ENCODE peak calls at places on chromosomes 5 and 9, in ten cellular contexts. R is fibroblast of lung; O is GM13977; C is bronchial epithelial cell; M is choroid plexus epithelial cell; P is GM10248; K is GM20000; U is CD4-positive, alpha-beta T cell; L is psoas muscle; F is heart left ventricle. I is an unnamed sample.

GRCh38 chr5:74595143-74595915 is 45.2 kb downstream of the ENC1 start:
- DNase-seq in K (no peak), F (no peak), O (no peak), L (no peak), U (no peak), C (peak), P (no peak), M (peak), R (peak), I (no peak)

GRCh38 chr9:98491778-98492177 is 217.0 kb downstream of the GABBR2 start:
- DNase-seq in F (no peak), K (no peak), M (peak), C (peak), O (no peak), R (peak), U (no peak), L (no peak), P (no peak), I (no peak)

GRCh38 chr9:97237311-97237786 is 70.1 kb upstream of the CCDC180 start:
- DNase-seq in F (no peak), M (peak), P (no peak), O (no peak), K (no peak), L (peak), U (no peak), R (no peak), C (no peak), I (no peak)

GRCh38 chr5:132949151-132949550 is 14.3 kb downstream of the AFF4 start:
- DNase-seq in O (no peak), L (no peak), K (no peak), F (no peak), U (no peak), C (no peak), P (no peak), M (no peak), R (no peak), I (no peak)

GRCh38 chr5:177225798-177226197 is 77.7 kb downstream of the RAB24 start:
- DNase-seq in R (no peak), U (no peak), K (no peak), F (no peak), O (no peak), P (no peak), M (no peak), L (no peak), C (no peak), I (no peak)

GRCh38 chr5:133801955-133802751 is 166.3 kb downstream of the C5orf15 start:
- DNase-seq in L (peak), K (no peak), P (no peak), O (no peak), R (peak), U (no peak), M (peak), F (peak), C (no peak), I (no peak)

GRCh38 chr9:116260531-116260930 is 106.9 kb downstream of the PAPPA start:
- DNase-seq in R (no peak), P (no peak), K (no peak), M (no peak), L (no peak), O (no peak), C (no peak), U (no peak), F (no peak), I (no peak)

GRCh38 chr5:111820072-111820471 is 63.1 kb upstream of the NREP start:
- DNase-seq in O (no peak), K (no peak), U (no peak), M (peak), C (no peak), F (no peak), P (no peak), R (no peak), L (no peak), I (no peak)

GRCh38 chr5:133453825-133454224 is 158.5 kb downstream of the FSTL4 start:
- DNase-seq in O (no peak), F (no peak), R (no peak), C (no peak), P (no peak), K (no peak), M (no peak), L (no peak), U (no peak), I (no peak)

GRCh38 chr5:88760512-88760911 is 122.5 kb downstream of the MEF2C start:
- DNase-seq in U (no peak), P (no peak), K (no peak), M (peak), L (no peak), F (no peak), C (no peak), R (no peak), O (no peak), I (no peak)

GRCh38 chr5:180111273-180111695 is 39.7 kb upstream of the RNF130 start:
- DNase-seq in R (no peak), L (peak), M (no peak), O (no peak), C (no peak), K (no peak), P (peak), F (peak), U (no peak), I (no peak)

GRCh38 chr9:110742741-110743371 is 74.3 kb downstream of the MUSK start:
- DNase-seq in R (peak), P (no peak), F (no peak), M (peak), C (peak), L (no peak), U (no peak), O (no peak), K (no peak), I (no peak)

GRCh38 chr5:43191740-43192557 is at the start of gene NIM1K:
- DNase-seq in P (peak), R (peak), O (peak), L (peak), F (peak), K (peak), U (peak), C (no peak), M (peak), I (no peak)

DNA sequence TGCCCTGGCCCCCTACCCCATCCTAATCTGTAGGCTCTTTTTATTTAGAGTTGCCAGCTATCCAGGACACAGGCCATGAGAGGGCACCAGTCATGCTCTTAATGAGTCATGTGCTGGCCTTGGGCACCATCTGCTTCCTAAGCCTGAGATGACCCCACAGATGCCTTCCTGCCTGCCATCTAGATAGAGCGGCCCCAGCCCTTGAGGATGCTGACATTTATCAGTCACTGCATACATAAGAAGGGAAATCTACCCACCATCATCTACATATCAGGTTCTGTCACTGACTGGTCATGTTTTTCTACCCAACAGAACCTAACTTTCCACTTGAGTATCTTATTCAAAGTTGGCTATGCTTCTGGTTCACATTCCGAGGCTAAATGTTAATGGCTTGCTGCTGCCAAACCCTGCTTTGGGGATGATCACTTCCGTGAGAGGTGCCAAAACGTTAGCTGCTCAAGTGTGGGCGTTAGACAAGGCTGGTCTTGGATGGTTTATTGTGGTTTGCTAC is 49.9 kb upstream of the TTC23L start:
- DNase-seq in R (peak), C (peak), M (peak), F (no peak), K (no peak), P (no peak), L (no peak), U (no peak), O (no peak), I (no peak)
- TF ChIP-seq CTCF in R (no peak), C (no peak), M (no peak), F (no peak), K (no peak), P (no peak), L (no peak), U (no peak), O (no peak), I (no peak)

DNA sequence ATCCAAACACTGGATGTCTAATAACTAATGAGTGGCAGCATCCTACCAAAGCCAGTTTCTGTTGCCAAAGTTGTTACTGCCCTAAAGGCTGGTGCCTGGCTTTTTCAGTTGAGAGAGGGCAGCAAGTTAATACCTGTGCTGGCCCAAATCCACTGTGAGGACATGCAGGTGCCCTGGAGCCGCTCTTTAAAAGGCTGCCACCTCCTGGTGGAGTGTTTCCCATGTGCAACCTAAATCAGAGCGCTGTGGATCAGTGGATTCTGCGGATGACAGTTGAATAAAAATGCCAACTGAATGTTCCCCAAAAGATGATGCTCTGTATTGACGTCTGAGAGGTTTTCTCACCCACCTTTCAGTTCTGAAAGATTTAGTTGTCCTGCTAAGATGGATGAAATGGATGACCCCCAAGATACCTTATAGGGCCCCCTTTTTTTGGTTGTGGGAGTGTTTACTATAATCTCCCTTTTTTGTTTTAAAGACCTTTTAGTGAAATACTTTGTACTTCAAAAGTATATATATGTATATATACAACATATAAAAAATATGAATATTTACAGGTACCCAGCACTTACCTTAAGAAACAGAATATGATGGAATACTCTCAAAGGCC is 146.4 kb downstream of the EGFLAM start:
- DNase-seq in F (no peak), R (no peak), M (no peak), P (no peak), O (no peak), K (no peak), U (no peak), C (peak), L (no peak), I (no peak)
- TF ChIP-seq CTCF in F (peak), R (no peak), M (peak), P (no peak), O (peak), K (no peak), U (no peak), C (peak), L (no peak), I (no peak)

GRCh38 chr9:22308177-22308576 is 138.4 kb upstream of the DMRTA1 start:
- DNase-seq in K (no peak), C (no peak), L (no peak), F (no peak), U (no peak), P (no peak), M (peak), O (no peak), R (no peak), I (no peak)
- TF ChIP-seq CTCF in K (no peak), C (no peak), L (no peak), F (no peak), U (no peak), P (no peak), M (peak), O (no peak), R (no peak), I (no peak)

DNA sequence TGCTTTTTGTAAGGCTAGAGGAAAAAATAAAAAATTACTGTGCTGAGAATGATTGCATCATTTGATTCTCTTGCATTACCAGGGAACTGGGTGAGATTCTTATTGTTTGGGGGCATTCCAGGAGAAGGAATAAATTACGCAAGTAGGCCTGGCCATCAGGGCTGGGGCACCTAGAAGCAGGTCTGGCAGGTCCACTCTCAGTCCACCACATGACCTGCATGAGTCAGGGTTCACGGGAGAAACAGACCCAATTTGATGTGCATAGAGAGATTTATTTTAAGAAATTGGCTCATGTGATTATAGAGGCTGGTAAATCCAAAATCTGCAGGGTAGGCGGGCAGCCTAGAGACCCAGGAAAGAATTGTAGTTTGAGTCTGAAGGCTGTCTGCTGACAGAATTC is 59.6 kb downstream of the ZNF622 start:
- DNase-seq in F (no peak), U (no peak), R (no peak), C (no peak), L (no peak), M (no peak), P (no peak), K (no peak), O (no peak), I (no peak)
- TF ChIP-seq CTCF in F (no peak), U (no peak), R (no peak), C (no peak), L (no peak), M (no peak), P (no peak), K (no peak), O (no peak), I (no peak)

GRCh38 chr9:137294684-137295312 is 7.3 kb downstream of the NRARP start:
- DNase-seq in M (peak), U (no peak), R (peak), O (peak), L (no peak), K (no peak), C (no peak), P (no peak), F (peak), I (no peak)
- TF ChIP-seq CTCF in M (peak), U (no peak), R (peak), O (peak), L (peak), K (no peak), C (peak), P (peak), F (peak), I (peak)

GRCh38 chr9:69602768-69603167 is 69.4 kb downstream of the APBA1 start:
- DNase-seq in M (no peak), O (no peak), C (no peak), K (no peak), R (no peak), U (no peak), F (no peak), L (no peak), P (no peak), I (no peak)

GRCh38 chr9:69601698-69602097 is 70.5 kb downstream of the APBA1 start:
- DNase-seq in R (no peak), P (no peak), C (no peak), K (no peak), L (no peak), O (no peak), F (no peak), U (no peak), M (no peak), I (no peak)

GRCh38 chr9:69599232-69599971 is 72.8 kb downstream of the APBA1 start:
- DNase-seq in L (no peak), U (no peak), K (no peak), M (no peak), O (no peak), C (peak), P (no peak), R (peak), F (no peak), I (no peak)

GRCh38 chr9:69603656-69604055 is 68.5 kb downstream of the APBA1 start:
- DNase-seq in C (no peak), M (no peak), P (no peak), R (no peak), K (no peak), U (no peak), O (no peak), F (no peak), L (no peak), I (no peak)

DNA sequence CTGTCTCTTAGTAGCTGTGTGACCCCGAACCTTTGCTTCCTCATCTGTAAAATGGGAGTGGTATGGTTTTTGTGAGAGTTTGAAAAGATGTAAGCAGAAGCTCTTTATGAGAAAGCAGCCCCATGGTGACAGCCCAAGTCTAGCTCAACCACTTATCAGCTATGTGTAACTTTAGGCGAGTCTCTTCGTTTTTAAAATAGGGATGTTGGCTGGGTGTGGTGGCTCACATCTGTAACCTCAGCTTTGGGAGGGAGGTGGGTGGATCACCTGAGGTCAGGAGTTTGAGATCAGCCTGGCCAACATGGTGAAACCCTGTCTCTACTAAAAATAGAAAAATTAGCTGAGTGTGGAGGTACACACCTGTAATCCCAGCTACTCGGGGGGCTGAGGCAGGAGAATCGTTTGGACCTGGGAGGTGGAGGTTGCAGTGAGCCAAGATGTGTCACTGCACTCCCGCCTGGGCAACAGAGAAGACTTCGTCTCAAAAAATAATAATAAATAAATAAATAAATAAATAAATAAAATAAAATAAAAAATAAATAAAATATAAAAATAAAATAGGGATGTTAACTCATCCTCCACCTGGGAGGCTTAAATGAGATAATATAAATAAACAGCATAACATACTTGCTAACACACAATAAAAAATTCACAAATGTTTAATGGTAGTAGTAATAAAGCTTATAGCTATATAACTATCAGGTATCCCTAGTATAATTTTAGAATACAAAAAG is 71.7 kb downstream of the APBA1 start:
- DNase-seq in U (no peak), M (no peak), C (no peak), R (no peak), O (no peak), K (no peak), L (no peak), F (no peak), P (no peak), I (no peak)
- TF ChIP-seq CTCF in U (no peak), M (no peak), C (no peak), R (no peak), O (no peak), K (no peak), L (no peak), F (no peak), P (no peak), I (no peak)

GRCh38 chr9:124009835-124010226 is 1.7 kb upstream of the LHX2 start:
- DNase-seq in K (no peak), O (no peak), M (no peak), C (no peak), F (no peak), L (no peak), U (no peak), R (no peak), P (no peak), I (no peak)

GRCh38 chr9:124012368-124013262 is 1.0 kb downstream of the LHX2 start:
- DNase-seq in O (peak), P (no peak), F (no peak), C (no peak), R (no peak), K (peak), L (no peak), U (no peak), M (no peak), I (no peak)

GRCh38 chr9:124010665-124011321 is 775 bp upstream of the LHX2 start:
- DNase-seq in R (peak), L (no peak), F (no peak), K (no peak), C (no peak), M (no peak), O (peak), U (no peak), P (no peak), I (no peak)

GRCh38 chr9:124010303-124010664 is 1.3 kb upstream of the LHX2 start:
- DNase-seq in F (no peak), M (no peak), P (no peak), C (no peak), R (no peak), K (no peak), L (no peak), U (no peak), O (no peak), I (no peak)

DNA sequence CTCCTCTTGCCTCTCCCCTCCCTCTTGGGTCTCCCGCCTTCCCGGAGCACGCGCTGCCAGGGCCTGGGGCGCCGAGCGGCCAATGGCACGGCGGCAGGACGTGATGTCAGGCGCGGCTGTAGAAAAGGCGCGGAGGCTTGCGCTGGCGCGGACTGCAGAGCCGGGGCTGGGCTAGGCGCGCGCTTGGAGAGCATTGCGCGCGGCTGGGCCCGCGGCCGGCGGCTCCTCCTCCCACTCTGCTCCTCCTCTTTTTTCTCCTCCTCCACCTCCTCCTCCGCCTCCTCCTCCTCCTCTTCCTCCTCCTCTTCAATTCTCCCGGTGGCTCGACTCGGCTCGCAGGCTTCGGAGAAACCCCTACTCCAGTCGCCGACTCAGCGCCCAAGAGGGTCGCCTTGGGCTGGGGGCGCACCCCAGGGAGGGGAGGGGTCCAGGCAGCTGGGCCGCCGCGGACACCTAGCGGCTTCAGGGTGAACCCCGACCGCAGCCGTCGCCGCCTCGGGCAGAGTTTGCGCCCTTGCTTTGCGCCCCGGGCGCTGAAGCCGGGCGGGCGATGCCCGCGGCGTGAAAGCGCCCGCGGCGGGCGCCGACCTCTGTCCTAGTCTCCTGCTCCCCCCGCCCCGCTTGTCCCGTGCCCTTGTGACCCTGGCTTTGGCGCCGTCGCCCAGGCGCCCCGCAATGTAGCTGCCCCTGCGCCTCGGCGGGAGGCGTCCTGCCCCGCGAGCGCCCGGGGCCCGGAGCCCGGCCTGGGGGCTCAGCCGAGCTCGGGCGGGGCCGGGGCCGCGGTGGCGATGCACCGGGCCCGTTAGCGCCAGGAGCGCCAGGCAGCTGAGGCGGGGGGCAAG is at the start of gene LHX2:
- DNase-seq in F (peak), R (peak), L (peak), U (no peak), O (peak), P (no peak), M (peak), C (peak), K (peak), I (peak)
- TF ChIP-seq CTCF in F (no peak), R (no peak), L (no peak), U (no peak), O (peak), P (no peak), M (no peak), C (no peak), K (no peak), I (no peak)